ENCODE peak calls at places on chromosomes 2 and 18, in six cellular contexts. U is K562, B is IMR-90, X is A549, Q is HepG2, K is HEK293T. R is an unnamed sample.

GRCh38 chr18:44790860-44791259 is 110.2 kb downstream of the SETBP1 start:
- DNase-seq in Q (peak), K (no peak), U (no peak), B (no peak), X (no peak), R (no peak)

GRCh38 chr2:129376404-129377077 is 602.9 kb upstream of the RAB6C start:
- DNase-seq in K (no peak), Q (no peak), B (no peak), U (no peak), X (no peak), R (no peak)

GRCh38 chr18:7177131-7177744 is 53.7 kb upstream of the LRRC30 start:
- DNase-seq in B (peak), K (peak), U (peak), X (peak), Q (peak), R (no peak)

GRCh38 chr2:7795358-7796199 is 878.4 kb downstream of the RNF144A start:
- DNase-seq in Q (no peak), X (no peak), U (no peak), K (no peak), B (peak), R (no peak)

GRCh38 chr2:240603081-240603835 is 16.7 kb downstream of the CAPN10 start:
- DNase-seq in X (no peak), B (no peak), K (no peak), U (no peak), Q (no peak), R (no peak)

GRCh38 chr2:120510751-120511395 is 164.9 kb downstream of the INHBB start:
- DNase-seq in K (no peak), U (no peak), Q (no peak), X (no peak), B (no peak), R (no peak)

GRCh38 chr18:79275461-79275860 is 120.3 kb upstream of the NFATC1 start:
- DNase-seq in X (no peak), B (no peak), U (no peak), Q (no peak), K (no peak), R (no peak)

GRCh38 chr2:175282300-175282699 is 100.8 kb upstream of the ATP5MC3 start:
- DNase-seq in U (peak), B (peak), Q (peak), X (peak), K (peak), R (no peak)

GRCh38 chr2:21770787-21771186 is 647.0 kb downstream of the TDRD15 start:
- DNase-seq in K (no peak), U (no peak), X (no peak), B (no peak), Q (no peak), R (no peak)

GRCh38 chr2:220779918-220780317 is 792.2 kb downstream of the EPHA4 start:
- DNase-seq in K (no peak), Q (no peak), U (no peak), B (peak), X (peak), R (no peak)

GRCh38 chr2:11127791-11128190 is 27.5 kb upstream of the SLC66A3 start:
- DNase-seq in Q (no peak), K (no peak), B (no peak), U (no peak), X (no peak), R (no peak)

GRCh38 chr2:88253997-88254396 is 83.9 kb downstream of the THNSL2 start:
- DNase-seq in X (no peak), K (no peak), B (no peak), U (no peak), Q (no peak), R (no peak)

GRCh38 chr2:100262555-100263320 is 59.6 kb downstream of the LONRF2 start:
- DNase-seq in X (peak), K (peak), Q (peak), B (peak), U (peak), R (no peak)

GRCh38 chr2:53202063-53202462 is 565.5 kb upstream of the CHAC2 start:
- DNase-seq in B (peak), K (no peak), Q (peak), X (peak), U (no peak), R (no peak)

GRCh38 chr2:98348066-98348561 is 1.9 kb downstream of the CNGA3 start:
- DNase-seq in K (no peak), U (no peak), Q (no peak), X (peak), B (no peak), R (no peak)

GRCh38 chr2:84459944-84460429 is 907 bp upstream of the SUCLG1 start:
- DNase-seq in X (no peak), Q (no peak), K (peak), B (no peak), U (peak), R (no peak)

GRCh38 chr2:104476075-104476474 is 377.8 kb upstream of the POU3F3 start:
- DNase-seq in K (no peak), U (no peak), X (no peak), B (no peak), Q (peak), R (no peak)

GRCh38 chr2:46299365-46300263 is 2.4 kb downstream of the EPAS1 start:
- DNase-seq in U (peak), B (peak), K (peak), X (peak), Q (peak), R (no peak)

GRCh38 chr18:2150566-2150965 is 420.7 kb downstream of the METTL4 start:
- DNase-seq in Q (no peak), B (no peak), X (no peak), U (no peak), K (no peak), R (no peak)

GRCh38 chr2:175575346-175576258 is 394.1 kb upstream of the ATP5MC3 start:
- DNase-seq in Q (no peak), K (no peak), B (no peak), U (no peak), X (no peak), R (peak)

GRCh38 chr2:96934831-96935545 is 51.4 kb downstream of the FAM178B start:
- DNase-seq in U (no peak), Q (no peak), B (no peak), K (no peak), X (no peak), R (no peak)

GRCh38 chr2:228039752-228040534 is 141.5 kb downstream of the SPHKAP start:
- DNase-seq in K (peak), U (peak), Q (peak), X (peak), B (no peak), R (no peak)

GRCh38 chr2:133821107-133821760 is 253.0 kb upstream of the NCKAP5 start:
- DNase-seq in Q (no peak), K (no peak), U (no peak), B (peak), X (no peak), R (no peak)

GRCh38 chr2:84458436-84459027 is 548 bp downstream of the SUCLG1 start:
- DNase-seq in U (peak), X (peak), Q (peak), K (peak), B (peak), R (no peak)

GRCh38 chr18:62944454-62944853 is 229.1 kb downstream of the PHLPP1 start:
- DNase-seq in U (peak), Q (no peak), X (peak), K (no peak), B (no peak), R (no peak)

GRCh38 chr2:237977380-237977779 is 10.6 kb downstream of the UBE2F start:
- DNase-seq in B (no peak), K (no peak), Q (no peak), X (no peak), U (no peak), R (no peak)

GRCh38 chr18:62784966-62785413 is 69.6 kb downstream of the PHLPP1 start:
- DNase-seq in B (peak), Q (no peak), K (no peak), X (peak), U (no peak), R (no peak)

GRCh38 chr2:26179446-26179907 is 6.6 kb downstream of the GAREM2 start:
- DNase-seq in U (peak), B (no peak), X (no peak), Q (no peak), K (no peak), R (no peak)

GRCh38 chr18:3060667-3061580 is 48.0 kb upstream of the LPIN2 start:
- DNase-seq in K (no peak), U (no peak), X (no peak), Q (peak), B (no peak), R (no peak)

GRCh38 chr2:60502123-60502522 is 51.3 kb downstream of the BCL11A start:
- DNase-seq in K (no peak), Q (no peak), X (no peak), U (no peak), B (no peak), R (no peak)

GRCh38 chr2:151827564-151828142 is 568 bp downstream of the ARL5A start:
- DNase-seq in B (peak), U (peak), Q (peak), X (peak), K (peak), R (no peak)

GRCh38 chr2:62663443-62663842 is 42.1 kb upstream of the EHBP1 start:
- DNase-seq in U (no peak), Q (no peak), X (no peak), K (no peak), B (peak), R (no peak)

GRCh38 chr2:64228126-64228678 is 84.0 kb upstream of the PELI1 start:
- DNase-seq in U (peak), Q (peak), B (peak), K (peak), X (peak), R (peak)

GRCh38 chr2:239937866-239938640 is 87.1 kb downstream of the NDUFA10 start:
- DNase-seq in Q (no peak), K (no peak), B (no peak), U (no peak), X (no peak), R (no peak)

DNA sequence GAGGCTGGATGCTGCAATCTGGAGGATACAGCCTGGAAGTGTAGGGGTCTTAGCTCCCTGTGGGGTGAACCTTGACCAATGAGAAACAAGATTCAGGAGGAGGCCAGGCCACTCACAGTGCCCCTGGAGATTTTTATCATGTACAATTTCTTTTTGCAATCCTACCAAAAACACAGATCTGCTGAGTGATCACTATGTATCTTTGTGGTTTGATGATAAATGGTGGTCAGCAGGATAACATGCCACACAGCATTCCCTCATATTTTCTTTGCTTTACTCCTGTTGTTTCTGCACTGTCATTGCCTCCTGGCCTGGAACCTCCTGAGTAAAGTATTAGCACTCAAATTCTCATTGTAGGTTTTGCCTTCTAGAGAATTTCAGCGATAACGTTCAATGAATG is 357.9 kb downstream of the THSD7B start:
- DNase-seq in U (no peak), K (no peak), Q (no peak), B (no peak), X (no peak), R (no peak)
- TF ChIP-seq BHLHE40 in U (no peak), K (no peak), Q (no peak), B (no peak), X (no peak), R (no peak)

GRCh38 chr18:46386788-46387187 is 270.2 kb downstream of the LOXHD1 start:
- DNase-seq in U (no peak), K (no peak), B (no peak), Q (no peak), X (no peak), R (no peak)
- TF ChIP-seq BHLHE40 in U (no peak), K (no peak), B (no peak), Q (no peak), X (no peak), R (no peak)

DNA sequence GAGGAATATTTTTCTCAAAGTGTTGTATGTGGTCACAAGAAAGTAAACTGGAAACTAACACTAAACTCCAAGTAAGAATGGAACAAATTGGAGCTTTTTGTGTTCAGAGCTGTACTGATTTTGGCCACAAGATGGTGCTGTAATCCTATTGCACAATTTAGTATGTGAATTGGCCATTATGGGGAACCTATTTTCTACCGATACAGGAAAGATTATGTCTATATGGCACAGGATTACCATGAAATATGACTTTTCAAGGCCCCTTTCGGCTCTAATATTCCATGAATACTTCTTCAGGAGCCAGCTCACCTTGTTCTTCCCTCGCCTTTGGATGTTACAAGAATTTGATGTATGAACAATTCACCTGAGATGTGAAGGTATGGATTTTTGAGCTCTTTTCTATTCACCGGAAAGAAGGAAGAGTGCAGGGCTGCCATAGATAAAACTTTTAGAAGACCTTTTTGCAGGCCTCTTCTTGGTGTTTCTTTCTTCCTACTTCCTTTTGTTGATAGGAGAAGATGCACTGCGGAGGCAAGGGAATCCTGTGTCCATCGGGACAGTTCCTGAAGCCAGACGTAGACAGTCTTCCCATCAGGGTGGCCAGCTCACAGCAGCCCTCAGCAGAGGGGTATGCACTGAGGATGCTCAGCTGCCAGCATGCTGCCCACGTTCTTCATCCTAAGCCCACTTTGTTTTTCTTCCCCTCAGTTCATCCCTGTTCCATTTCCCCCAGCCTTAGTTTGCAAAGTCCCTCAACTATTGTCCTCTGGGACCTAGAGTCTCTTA is 13.3 kb downstream of the MRPL44 start:
- DNase-seq in U (no peak), X (peak), B (peak), K (peak), Q (peak), R (no peak)
- TF ChIP-seq BHLHE40 in U (no peak), X (no peak), B (no peak), K (no peak), Q (no peak), R (no peak)

GRCh38 chr2:217622205-217622621 is 380.6 kb downstream of the TNS1 start:
- DNase-seq in U (no peak), K (no peak), B (peak), X (peak), Q (peak), R (no peak)
- TF ChIP-seq BHLHE40 in U (no peak), K (no peak), B (peak), X (no peak), Q (peak), R (no peak)

GRCh38 chr2:191184457-191184856 is 33.7 kb upstream of the STAT4 start:
- DNase-seq in B (no peak), X (no peak), K (no peak), Q (no peak), U (no peak), R (no peak)
- TF ChIP-seq BHLHE40 in B (no peak), X (no peak), K (no peak), Q (no peak), U (no peak), R (no peak)